ENCODE peak calls at places on chromosomes 7 and 10, in six cellular contexts. C, U, J, H, T and X are unnamed samples.

GRCh38 chr7:495326-495725 is 24.3 kb downstream of the PDGFA start:
- DNase-seq in C (no peak), U (no peak), J (no peak), H (no peak), T (no peak), X (no peak)

GRCh38 chr10:119428789-119429188 is 113.7 kb downstream of the RGS10 start:
- DNase-seq in C (no peak), U (peak), J (no peak), H (no peak), T (peak), X (no peak)

GRCh38 chr7:145016068-145016467 is 180.2 kb upstream of the TPK1 start:
- DNase-seq in C (peak), U (no peak), J (no peak), H (peak), T (no peak), X (no peak)

GRCh38 chr10:24926549-24926948 is 25.9 kb downstream of the PRTFDC1 start:
- DNase-seq in C (no peak), U (no peak), J (no peak), H (no peak), T (no peak), X (no peak)

GRCh38 chr10:37872955-37873354 is 15.5 kb upstream of the ZNF248 start:
- DNase-seq in C (no peak), U (no peak), J (no peak), H (no peak), T (no peak), X (no peak)

GRCh38 chr10:15141136-15142067 is 27.1 kb downstream of the NMT2 start:
- DNase-seq in C (no peak), U (no peak), J (no peak), H (no peak), T (peak), X (no peak)

GRCh38 chr7:129540340-129540739 is 38.0 kb downstream of the SMKR1 start:
- DNase-seq in C (no peak), U (no peak), J (no peak), H (peak), T (no peak), X (no peak)

GRCh38 chr10:131142446-131143380 is 168.8 kb downstream of the TCERG1L start:
- DNase-seq in C (no peak), U (no peak), J (no peak), H (peak), T (no peak), X (no peak)

GRCh38 chr7:158413962-158414961 is 173.4 kb downstream of the PTPRN2 start:
- DNase-seq in C (no peak), U (no peak), J (no peak), H (peak), T (no peak), X (no peak)
- TF ChIP-seq CTCF in C (no peak), U (no peak), J (no peak), H (peak), T (no peak), X (no peak)

DNA sequence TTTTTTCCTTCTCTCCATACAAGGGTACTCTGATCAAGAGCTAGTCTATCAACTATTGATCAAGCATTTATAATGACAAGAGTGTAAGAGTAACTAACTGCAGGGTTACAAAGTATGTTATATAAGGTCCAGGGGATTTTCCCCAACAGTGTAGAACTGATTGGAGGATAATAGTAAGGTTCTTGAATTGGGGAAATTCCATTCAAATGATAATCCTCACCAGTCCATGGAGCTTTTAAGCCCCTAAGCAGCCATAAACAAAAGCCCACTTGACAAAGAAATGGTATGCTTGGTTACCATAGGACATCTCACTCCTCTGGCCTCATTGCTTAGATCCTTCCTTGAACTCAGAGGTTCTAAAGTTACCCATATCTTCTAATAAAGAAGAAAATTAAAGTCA is 8.2 kb downstream of the YME1L1 start:
- DNase-seq in C (no peak), U (no peak), J (no peak), H (no peak), T (no peak), X (no peak)
- H3K4me3 ChIP-seq in C (no peak), U (no peak), J (no peak), H (no peak), T (no peak), X (no peak)

DNA sequence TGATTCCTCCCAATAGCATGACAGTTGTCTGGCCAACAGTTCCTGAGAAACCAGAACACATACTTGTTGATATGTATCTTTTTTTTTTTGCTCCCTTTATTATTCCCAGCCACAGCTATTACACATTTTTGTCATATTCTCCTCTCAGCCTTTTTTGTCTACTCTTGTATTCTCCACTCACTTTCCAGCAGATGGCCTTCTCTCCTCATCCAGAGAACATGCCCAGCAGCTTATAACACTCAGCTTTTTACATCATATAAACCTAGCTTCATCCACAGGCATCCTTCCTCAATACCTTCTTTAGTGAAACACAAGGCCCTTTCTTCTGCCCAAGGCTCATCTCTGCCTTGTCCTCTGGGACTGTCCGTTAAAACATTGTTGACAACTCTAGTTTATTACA is 101.7 kb downstream of the ORC5 start:
- DNase-seq in C (peak), U (peak), J (peak), H (no peak), T (no peak), X (peak)
- TF ChIP-seq CTCF in C (no peak), U (peak), J (no peak), H (peak), T (no peak), X (peak)

GRCh38 chr7:104231054-104232046 is 23.5 kb upstream of the ORC5 start:
- DNase-seq in C (peak), U (no peak), J (peak), H (peak), T (peak), X (no peak)
- H3K4me3 ChIP-seq in C (no peak), U (no peak), J (no peak), H (no peak), T (no peak), X (no peak)

DNA sequence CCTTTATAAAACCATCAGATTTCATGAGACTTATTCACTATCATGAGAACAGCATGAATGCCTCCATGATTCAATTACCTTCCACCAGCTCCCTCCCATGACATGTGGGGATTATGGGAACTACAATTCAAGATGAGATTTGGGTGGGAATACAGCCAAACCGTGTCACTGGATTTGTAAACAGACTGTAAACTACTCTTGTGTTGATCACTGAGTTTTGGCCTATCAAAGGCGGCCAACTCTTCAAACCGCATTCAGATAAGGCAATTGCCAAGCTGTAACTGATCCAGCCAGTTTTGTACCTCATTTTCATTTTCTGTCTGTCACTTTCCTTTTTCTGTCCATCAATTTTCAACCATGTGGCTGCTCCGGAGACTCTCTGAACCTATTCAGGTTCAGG is 27.2 kb upstream of the PAPSS2 start:
- DNase-seq in C (no peak), U (no peak), J (no peak), H (no peak), T (no peak), X (no peak)
- TF ChIP-seq CTCF in C (no peak), U (no peak), J (no peak), H (no peak), T (no peak), X (no peak)

GRCh38 chr10:14022052-14022451 is 308.7 kb downstream of the FRMD4A start:
- DNase-seq in C (no peak), U (no peak), J (no peak), H (no peak), T (no peak), X (no peak)
- H3K4me3 ChIP-seq in C (no peak), U (no peak), J (no peak), H (no peak), T (no peak), X (no peak)

GRCh38 chr7:98319176-98319575 is 37.7 kb downstream of the BRI3 start:
- DNase-seq in C (no peak), U (no peak), J (no peak), H (no peak), T (no peak), X (no peak)
- TF ChIP-seq CTCF in C (no peak), U (no peak), J (no peak), H (no peak), T (no peak), X (no peak)